ENCODE peak calls at places on chromosomes 12 and 14, in ten cellular contexts. One of them, this sample, is unnamed.

GRCh38 chr14:100332797-100333196 is 9.7 kb downstream of the SLC25A47 start:
- DNase-seq in HFF-Myc: no peak
- DNase-seq in HFFc6: no peak
- DNase-seq in progenitor cell of endocrine pancreas: no peak
- DNase-seq in astrocyte of the cerebellum: no peak
- DNase-seq in heart left ventricle: no peak
- DNase-seq in OCI-LY7: peak
- DNase-seq in mucosa of descending colon: no peak
- DNase-seq in foreskin fibroblast: no peak
- DNase-seq in astrocyte of the spinal cord: no peak
- DNase-seq in this sample: no peak

GRCh38 chr12:753401-754237 is 1.2 kb downstream of the WNK1 start:
- DNase-seq in HFF-Myc: no peak
- DNase-seq in HFFc6: no peak
- DNase-seq in progenitor cell of endocrine pancreas: peak
- DNase-seq in astrocyte of the cerebellum: no peak
- DNase-seq in heart left ventricle: peak
- DNase-seq in OCI-LY7: peak
- DNase-seq in mucosa of descending colon: peak
- DNase-seq in foreskin fibroblast: no peak
- DNase-seq in astrocyte of the spinal cord: peak
- DNase-seq in this sample: no peak

GRCh38 chr12:38704455-38704854 is 200.9 kb downstream of the CPNE8 start:
- DNase-seq in HFF-Myc: no peak
- DNase-seq in HFFc6: no peak
- DNase-seq in progenitor cell of endocrine pancreas: no peak
- DNase-seq in astrocyte of the cerebellum: no peak
- DNase-seq in heart left ventricle: no peak
- DNase-seq in OCI-LY7: no peak
- DNase-seq in mucosa of descending colon: no peak
- DNase-seq in foreskin fibroblast: no peak
- DNase-seq in astrocyte of the spinal cord: no peak
- DNase-seq in this sample: no peak

GRCh38 chr12:104279164-104279563 is 24.4 kb upstream of the EID3 start:
- DNase-seq in HFF-Myc: no peak
- DNase-seq in HFFc6: no peak
- DNase-seq in progenitor cell of endocrine pancreas: no peak
- DNase-seq in astrocyte of the cerebellum: no peak
- DNase-seq in heart left ventricle: no peak
- DNase-seq in OCI-LY7: no peak
- DNase-seq in mucosa of descending colon: no peak
- DNase-seq in foreskin fibroblast: no peak
- DNase-seq in astrocyte of the spinal cord: no peak
- DNase-seq in this sample: no peak

GRCh38 chr14:53356361-53357150 is 203.4 kb upstream of the DDHD1 start:
- DNase-seq in HFF-Myc: no peak
- DNase-seq in HFFc6: no peak
- DNase-seq in progenitor cell of endocrine pancreas: no peak
- DNase-seq in astrocyte of the cerebellum: no peak
- DNase-seq in heart left ventricle: no peak
- DNase-seq in OCI-LY7: no peak
- DNase-seq in mucosa of descending colon: no peak
- DNase-seq in foreskin fibroblast: no peak
- DNase-seq in astrocyte of the spinal cord: no peak
- DNase-seq in this sample: no peak

GRCh38 chr14:59406454-59407245 is 58.5 kb downstream of the GPR135 start:
- DNase-seq in HFF-Myc: no peak
- DNase-seq in HFFc6: peak
- DNase-seq in progenitor cell of endocrine pancreas: no peak
- DNase-seq in astrocyte of the cerebellum: peak
- DNase-seq in heart left ventricle: no peak
- DNase-seq in OCI-LY7: no peak
- DNase-seq in mucosa of descending colon: no peak
- DNase-seq in foreskin fibroblast: no peak
- DNase-seq in astrocyte of the spinal cord: peak
- DNase-seq in this sample: no peak

GRCh38 chr14:34580381-34580780 is 40.9 kb upstream of the EAPP start:
- DNase-seq in HFF-Myc: no peak
- DNase-seq in HFFc6: no peak
- DNase-seq in progenitor cell of endocrine pancreas: no peak
- DNase-seq in astrocyte of the cerebellum: no peak
- DNase-seq in heart left ventricle: no peak
- DNase-seq in OCI-LY7: no peak
- DNase-seq in mucosa of descending colon: no peak
- DNase-seq in foreskin fibroblast: no peak
- DNase-seq in astrocyte of the spinal cord: no peak
- DNase-seq in this sample: peak

GRCh38 chr14:100663528-100664052 is 63.1 kb upstream of the DLK1 start:
- DNase-seq in HFF-Myc: no peak
- DNase-seq in HFFc6: no peak
- DNase-seq in progenitor cell of endocrine pancreas: no peak
- DNase-seq in astrocyte of the cerebellum: no peak
- DNase-seq in heart left ventricle: no peak
- DNase-seq in OCI-LY7: no peak
- DNase-seq in mucosa of descending colon: no peak
- DNase-seq in foreskin fibroblast: no peak
- DNase-seq in astrocyte of the spinal cord: no peak
- DNase-seq in this sample: no peak

GRCh38 chr12:114636723-114637480 is 47.1 kb downstream of the TBX3 start:
- DNase-seq in HFF-Myc: no peak
- DNase-seq in HFFc6: peak
- DNase-seq in progenitor cell of endocrine pancreas: no peak
- DNase-seq in astrocyte of the cerebellum: no peak
- DNase-seq in heart left ventricle: no peak
- DNase-seq in OCI-LY7: no peak
- DNase-seq in mucosa of descending colon: no peak
- DNase-seq in foreskin fibroblast: peak
- DNase-seq in astrocyte of the spinal cord: peak
- DNase-seq in this sample: no peak

GRCh38 chr12:50390284-50390683 is 6.1 kb downstream of the FAM186A start:
- DNase-seq in HFF-Myc: peak
- DNase-seq in HFFc6: peak
- DNase-seq in progenitor cell of endocrine pancreas: no peak
- DNase-seq in astrocyte of the cerebellum: peak
- DNase-seq in heart left ventricle: no peak
- DNase-seq in OCI-LY7: no peak
- DNase-seq in mucosa of descending colon: no peak
- DNase-seq in foreskin fibroblast: peak
- DNase-seq in astrocyte of the spinal cord: peak
- DNase-seq in this sample: no peak

GRCh38 chr14:84937449-84937848 is 592.5 kb upstream of the FLRT2 start:
- DNase-seq in HFF-Myc: no peak
- DNase-seq in HFFc6: no peak
- DNase-seq in progenitor cell of endocrine pancreas: no peak
- DNase-seq in astrocyte of the cerebellum: no peak
- DNase-seq in heart left ventricle: no peak
- DNase-seq in OCI-LY7: no peak
- DNase-seq in mucosa of descending colon: no peak
- DNase-seq in foreskin fibroblast: no peak
- DNase-seq in astrocyte of the spinal cord: no peak
- DNase-seq in this sample: no peak

GRCh38 chr14:79256311-79256879 is 954.9 kb downstream of the DIO2 start:
- DNase-seq in HFF-Myc: no peak
- DNase-seq in HFFc6: no peak
- DNase-seq in progenitor cell of endocrine pancreas: no peak
- DNase-seq in astrocyte of the cerebellum: no peak
- DNase-seq in heart left ventricle: no peak
- DNase-seq in OCI-LY7: no peak
- DNase-seq in mucosa of descending colon: no peak
- DNase-seq in foreskin fibroblast: no peak
- DNase-seq in astrocyte of the spinal cord: no peak
- DNase-seq in this sample: no peak
- TF ChIP-seq CTCF in HFF-Myc: no peak
- TF ChIP-seq CTCF in HFFc6: no peak
- TF ChIP-seq CTCF in progenitor cell of endocrine pancreas: no peak
- TF ChIP-seq CTCF in astrocyte of the cerebellum: no peak
- TF ChIP-seq CTCF in heart left ventricle: no peak
- TF ChIP-seq CTCF in OCI-LY7: no peak
- TF ChIP-seq CTCF in mucosa of descending colon: no peak
- TF ChIP-seq CTCF in foreskin fibroblast: no peak
- TF ChIP-seq CTCF in astrocyte of the spinal cord: no peak
- TF ChIP-seq CTCF in this sample: no peak

GRCh38 chr12:3557136-3557697 is 66.2 kb downstream of the PRMT8 start:
- DNase-seq in HFF-Myc: no peak
- DNase-seq in HFFc6: no peak
- DNase-seq in progenitor cell of endocrine pancreas: no peak
- DNase-seq in astrocyte of the cerebellum: no peak
- DNase-seq in heart left ventricle: no peak
- DNase-seq in OCI-LY7: no peak
- DNase-seq in mucosa of descending colon: no peak
- DNase-seq in foreskin fibroblast: no peak
- DNase-seq in astrocyte of the spinal cord: no peak
- DNase-seq in this sample: no peak
- TF ChIP-seq CTCF in HFF-Myc: no peak
- TF ChIP-seq CTCF in HFFc6: no peak
- TF ChIP-seq CTCF in progenitor cell of endocrine pancreas: no peak
- TF ChIP-seq CTCF in astrocyte of the cerebellum: no peak
- TF ChIP-seq CTCF in heart left ventricle: no peak
- TF ChIP-seq CTCF in OCI-LY7: no peak
- TF ChIP-seq CTCF in mucosa of descending colon: no peak
- TF ChIP-seq CTCF in foreskin fibroblast: no peak
- TF ChIP-seq CTCF in astrocyte of the spinal cord: no peak
- TF ChIP-seq CTCF in this sample: no peak

GRCh38 chr12:20624718-20625117 is 70.4 kb upstream of the SLCO1C1 start:
- DNase-seq in HFF-Myc: no peak
- DNase-seq in HFFc6: peak
- DNase-seq in progenitor cell of endocrine pancreas: no peak
- DNase-seq in astrocyte of the cerebellum: no peak
- DNase-seq in heart left ventricle: no peak
- DNase-seq in OCI-LY7: no peak
- DNase-seq in mucosa of descending colon: no peak
- DNase-seq in foreskin fibroblast: peak
- DNase-seq in astrocyte of the spinal cord: peak
- DNase-seq in this sample: no peak
- TF ChIP-seq CTCF in HFF-Myc: peak
- TF ChIP-seq CTCF in HFFc6: peak
- TF ChIP-seq CTCF in progenitor cell of endocrine pancreas: peak
- TF ChIP-seq CTCF in astrocyte of the cerebellum: peak
- TF ChIP-seq CTCF in heart left ventricle: peak
- TF ChIP-seq CTCF in OCI-LY7: no peak
- TF ChIP-seq CTCF in mucosa of descending colon: no peak
- TF ChIP-seq CTCF in foreskin fibroblast: peak
- TF ChIP-seq CTCF in astrocyte of the spinal cord: peak
- TF ChIP-seq CTCF in this sample: peak

GRCh38 chr12:113359939-113360748 is 1.8 kb downstream of the PLBD2 start:
- DNase-seq in HFF-Myc: no peak
- DNase-seq in HFFc6: peak
- DNase-seq in progenitor cell of endocrine pancreas: no peak
- DNase-seq in astrocyte of the cerebellum: no peak
- DNase-seq in heart left ventricle: no peak
- DNase-seq in OCI-LY7: no peak
- DNase-seq in mucosa of descending colon: no peak
- DNase-seq in foreskin fibroblast: peak
- DNase-seq in astrocyte of the spinal cord: no peak
- DNase-seq in this sample: no peak
- TF ChIP-seq CTCF in HFF-Myc: peak
- TF ChIP-seq CTCF in HFFc6: peak
- TF ChIP-seq CTCF in progenitor cell of endocrine pancreas: peak
- TF ChIP-seq CTCF in astrocyte of the cerebellum: peak
- TF ChIP-seq CTCF in heart left ventricle: peak
- TF ChIP-seq CTCF in OCI-LY7: peak
- TF ChIP-seq CTCF in mucosa of descending colon: no peak
- TF ChIP-seq CTCF in foreskin fibroblast: peak
- TF ChIP-seq CTCF in astrocyte of the spinal cord: peak
- TF ChIP-seq CTCF in this sample: no peak

DNA sequence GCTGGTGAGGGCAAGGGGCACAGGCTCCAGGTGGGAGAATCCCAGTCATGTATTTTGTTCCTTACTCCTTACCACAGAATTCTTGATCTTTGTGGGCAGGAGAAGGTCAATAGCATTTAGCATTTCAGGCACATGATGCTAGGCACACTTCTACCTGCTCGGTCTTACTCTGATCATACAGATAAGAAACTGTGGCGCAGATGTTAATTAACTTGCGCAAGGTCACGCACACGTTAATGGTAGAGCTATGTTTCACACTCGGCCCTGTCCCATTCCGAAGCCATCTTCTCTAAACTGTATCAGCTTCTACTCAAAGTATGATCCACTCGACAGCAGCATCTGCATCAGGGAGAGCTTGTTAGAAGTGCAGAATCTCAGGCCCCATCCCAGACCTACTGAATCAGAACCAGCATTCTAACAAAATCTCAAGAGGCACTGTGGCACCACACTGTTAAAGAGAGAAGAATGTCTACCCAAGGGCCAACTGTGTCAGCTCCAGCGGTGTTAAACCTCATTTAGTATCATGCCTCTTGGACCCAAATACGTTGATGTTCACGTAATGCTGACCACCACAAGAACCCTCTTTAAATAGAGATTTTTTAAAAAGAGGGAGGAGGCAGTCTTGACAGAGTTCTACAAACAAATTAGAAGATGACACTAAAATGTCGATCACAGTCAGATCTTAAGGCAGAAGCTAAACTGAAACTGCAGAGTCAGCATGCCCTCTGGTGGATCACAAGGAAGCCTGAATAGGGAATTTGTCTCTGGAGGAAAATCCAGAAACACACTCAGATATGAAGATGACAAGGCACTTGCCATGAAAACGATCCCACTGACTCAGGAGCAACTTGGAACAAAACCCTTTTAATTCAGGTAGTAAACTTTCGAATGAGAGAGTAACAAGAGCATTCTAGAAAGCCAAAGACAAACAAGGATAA is 7.3 kb downstream of the STXBP6 start:
- DNase-seq in HFF-Myc: no peak
- DNase-seq in HFFc6: peak
- DNase-seq in progenitor cell of endocrine pancreas: no peak
- DNase-seq in astrocyte of the cerebellum: peak
- DNase-seq in heart left ventricle: peak
- DNase-seq in OCI-LY7: no peak
- DNase-seq in mucosa of descending colon: no peak
- DNase-seq in foreskin fibroblast: peak
- DNase-seq in astrocyte of the spinal cord: peak
- DNase-seq in this sample: no peak
- TF ChIP-seq CTCF in HFF-Myc: peak
- TF ChIP-seq CTCF in HFFc6: peak
- TF ChIP-seq CTCF in progenitor cell of endocrine pancreas: peak
- TF ChIP-seq CTCF in astrocyte of the cerebellum: peak
- TF ChIP-seq CTCF in heart left ventricle: peak
- TF ChIP-seq CTCF in OCI-LY7: peak
- TF ChIP-seq CTCF in mucosa of descending colon: peak
- TF ChIP-seq CTCF in foreskin fibroblast: peak
- TF ChIP-seq CTCF in astrocyte of the spinal cord: peak
- TF ChIP-seq CTCF in this sample: peak

GRCh38 chr12:20696181-20696580 is 1.0 kb downstream of the SLCO1C1 start:
- DNase-seq in HFF-Myc: no peak
- DNase-seq in HFFc6: no peak
- DNase-seq in progenitor cell of endocrine pancreas: no peak
- DNase-seq in astrocyte of the cerebellum: no peak
- DNase-seq in heart left ventricle: peak
- DNase-seq in OCI-LY7: no peak
- DNase-seq in mucosa of descending colon: no peak
- DNase-seq in foreskin fibroblast: no peak
- DNase-seq in astrocyte of the spinal cord: no peak
- DNase-seq in this sample: no peak

GRCh38 chr12:20704860-20705259 is 9.7 kb downstream of the SLCO1C1 start:
- DNase-seq in HFF-Myc: no peak
- DNase-seq in HFFc6: no peak
- DNase-seq in progenitor cell of endocrine pancreas: no peak
- DNase-seq in astrocyte of the cerebellum: no peak
- DNase-seq in heart left ventricle: no peak
- DNase-seq in OCI-LY7: no peak
- DNase-seq in mucosa of descending colon: no peak
- DNase-seq in foreskin fibroblast: no peak
- DNase-seq in astrocyte of the spinal cord: no peak
- DNase-seq in this sample: no peak

GRCh38 chr12:20695232-20695631 is at the start of gene SLCO1C1:
- DNase-seq in HFF-Myc: no peak
- DNase-seq in HFFc6: no peak
- DNase-seq in progenitor cell of endocrine pancreas: no peak
- DNase-seq in astrocyte of the cerebellum: no peak
- DNase-seq in heart left ventricle: peak
- DNase-seq in OCI-LY7: no peak
- DNase-seq in mucosa of descending colon: no peak
- DNase-seq in foreskin fibroblast: no peak
- DNase-seq in astrocyte of the spinal cord: no peak
- DNase-seq in this sample: no peak

GRCh38 chr12:20701106-20701505 is 6.0 kb downstream of the SLCO1C1 start:
- DNase-seq in HFF-Myc: no peak
- DNase-seq in HFFc6: no peak
- DNase-seq in progenitor cell of endocrine pancreas: no peak
- DNase-seq in astrocyte of the cerebellum: no peak
- DNase-seq in heart left ventricle: no peak
- DNase-seq in OCI-LY7: no peak
- DNase-seq in mucosa of descending colon: no peak
- DNase-seq in foreskin fibroblast: no peak
- DNase-seq in astrocyte of the spinal cord: no peak
- DNase-seq in this sample: no peak
- TF ChIP-seq CTCF in HFF-Myc: no peak
- TF ChIP-seq CTCF in HFFc6: no peak
- TF ChIP-seq CTCF in progenitor cell of endocrine pancreas: no peak
- TF ChIP-seq CTCF in astrocyte of the cerebellum: no peak
- TF ChIP-seq CTCF in heart left ventricle: no peak
- TF ChIP-seq CTCF in OCI-LY7: no peak
- TF ChIP-seq CTCF in mucosa of descending colon: no peak
- TF ChIP-seq CTCF in foreskin fibroblast: no peak
- TF ChIP-seq CTCF in astrocyte of the spinal cord: no peak
- TF ChIP-seq CTCF in this sample: no peak